ENCODE peak calls at places on chromosomes 13 and 19, in four cellular contexts. One of them, this sample, is unnamed.

GRCh38 chr19:52296400-52296772 is 583 bp upstream of the ZNF480 start:
- DNase-seq in K562: peak; percentile 12
- DNase-seq in HepG2: peak; percentile 6
- DNase-seq in GM12878: no peak
- DNase-seq in this sample: no peak

GRCh38 chr19:6095760-6096159 is 14.5 kb downstream of the RFX2 start:
- DNase-seq in K562: no peak
- DNase-seq in HepG2: no peak
- DNase-seq in GM12878: no peak
- DNase-seq in this sample: no peak

GRCh38 chr13:43264460-43264859 is 241.1 kb downstream of the DNAJC15 start:
- DNase-seq in K562: no peak
- DNase-seq in HepG2: no peak
- DNase-seq in GM12878: no peak
- DNase-seq in this sample: no peak

GRCh38 chr19:41328157-41328817 is 18.3 kb downstream of the CCDC97 start:
- DNase-seq in K562: no peak
- DNase-seq in HepG2: no peak
- DNase-seq in GM12878: no peak
- DNase-seq in this sample: no peak

GRCh38 chr19:1556639-1557070 is 11.5 kb downstream of the MEX3D start:
- DNase-seq in K562: no peak
- DNase-seq in HepG2: no peak
- DNase-seq in GM12878: no peak
- DNase-seq in this sample: no peak

GRCh38 chr13:40982772-40983171 is 36.3 kb downstream of the ELF1 start:
- DNase-seq in K562: peak; percentile 53
- DNase-seq in HepG2: no peak
- DNase-seq in GM12878: peak; percentile 84
- DNase-seq in this sample: peak; percentile 38

GRCh38 chr19:7705387-7706187 is 3.7 kb upstream of the FCER2 start:
- DNase-seq in K562: no peak
- DNase-seq in HepG2: no peak
- DNase-seq in GM12878: peak; percentile 91
- DNase-seq in this sample: no peak

GRCh38 chr13:110137677-110138008 is 169.3 kb downstream of the COL4A1 start:
- DNase-seq in K562: peak; percentile 30
- DNase-seq in HepG2: peak; percentile 15
- DNase-seq in GM12878: no peak
- DNase-seq in this sample: peak; percentile 83

GRCh38 chr13:75217949-75218348 is 264.0 kb downstream of the TBC1D4 start:
- DNase-seq in K562: no peak
- DNase-seq in HepG2: no peak
- DNase-seq in GM12878: no peak
- DNase-seq in this sample: no peak

GRCh38 chr13:94784066-94784465 is 71.7 kb upstream of the SOX21 start:
- DNase-seq in K562: no peak
- DNase-seq in HepG2: no peak
- DNase-seq in GM12878: no peak
- DNase-seq in this sample: no peak

GRCh38 chr19:2661615-2662014 is 40.9 kb downstream of the GNG7 start:
- DNase-seq in K562: no peak
- DNase-seq in HepG2: no peak
- DNase-seq in GM12878: no peak
- DNase-seq in this sample: no peak

GRCh38 chr19:18878858-18879578 is 16.9 kb downstream of the CERS1 start:
- DNase-seq in K562: no peak
- DNase-seq in HepG2: no peak
- DNase-seq in GM12878: no peak
- DNase-seq in this sample: no peak

GRCh38 chr13:51758691-51759090 is 45.3 kb downstream of the DHRS12 start:
- DNase-seq in K562: no peak
- DNase-seq in HepG2: no peak
- DNase-seq in GM12878: no peak
- DNase-seq in this sample: no peak

GRCh38 chr19:42176990-42177685 is 40.3 kb downstream of the DEDD2 start:
- DNase-seq in K562: peak; percentile 59
- DNase-seq in HepG2: peak; percentile 9
- DNase-seq in GM12878: no peak
- DNase-seq in this sample: peak; percentile 91

GRCh38 chr19:43425567-43426392 is 11.1 kb downstream of the TEX101 start:
- DNase-seq in K562: no peak
- DNase-seq in HepG2: no peak
- DNase-seq in GM12878: no peak
- DNase-seq in this sample: no peak

GRCh38 chr19:41225238-41226052 is 6.4 kb downstream of the AXL start:
- DNase-seq in K562: peak; percentile 74
- DNase-seq in HepG2: peak; percentile 91
- DNase-seq in GM12878: no peak
- DNase-seq in this sample: peak; percentile 55

GRCh38 chr13:108948269-108948671 is 318.9 kb downstream of the MYO16 start:
- DNase-seq in K562: no peak
- DNase-seq in HepG2: peak; percentile 24
- DNase-seq in GM12878: no peak
- DNase-seq in this sample: no peak

GRCh38 chr19:4494691-4495064 is 22.6 kb downstream of the HDGFL2 start:
- DNase-seq in K562: no peak
- DNase-seq in HepG2: no peak
- DNase-seq in GM12878: no peak
- DNase-seq in this sample: no peak

GRCh38 chr13:75704942-75705320 is 68.8 kb downstream of the LMO7 start:
- DNase-seq in K562: no peak
- DNase-seq in HepG2: no peak
- DNase-seq in GM12878: no peak
- DNase-seq in this sample: no peak

GRCh38 chr13:26923824-26924605 is 163.4 kb upstream of the GPR12 start:
- DNase-seq in K562: no peak
- DNase-seq in HepG2: no peak
- DNase-seq in GM12878: no peak
- DNase-seq in this sample: no peak

GRCh38 chr13:99153219-99153618 is 47.4 kb upstream of the UBAC2 start:
- DNase-seq in K562: peak; percentile 17
- DNase-seq in HepG2: no peak
- DNase-seq in GM12878: no peak
- DNase-seq in this sample: no peak

GRCh38 chr13:51825681-51826254 is 19.2 kb downstream of the TMEM272 start:
- DNase-seq in K562: no peak
- DNase-seq in HepG2: no peak
- DNase-seq in GM12878: no peak
- DNase-seq in this sample: no peak

GRCh38 chr19:50258918-50259372 is 55.5 kb downstream of the MYH14 start:
- DNase-seq in K562: peak; percentile 61
- DNase-seq in HepG2: no peak
- DNase-seq in GM12878: no peak
- DNase-seq in this sample: peak; percentile 71

GRCh38 chr19:7729211-7729610 is 2.7 kb downstream of the CLEC4G start:
- DNase-seq in K562: no peak
- DNase-seq in HepG2: no peak
- DNase-seq in GM12878: no peak
- DNase-seq in this sample: no peak

GRCh38 chr13:48434203-48434602 is 21.3 kb upstream of the LPAR6 start:
- DNase-seq in K562: no peak
- DNase-seq in HepG2: no peak
- DNase-seq in GM12878: no peak
- DNase-seq in this sample: no peak

GRCh38 chr13:48431987-48432615 is 19.2 kb upstream of the LPAR6 start:
- DNase-seq in K562: no peak
- DNase-seq in HepG2: peak; percentile 7
- DNase-seq in GM12878: no peak
- DNase-seq in this sample: no peak

GRCh38 chr13:48436661-48437242 is 23.8 kb upstream of the LPAR6 start:
- DNase-seq in K562: no peak
- DNase-seq in HepG2: no peak
- DNase-seq in GM12878: no peak
- DNase-seq in this sample: no peak

GRCh38 chr13:48431431-48431830 is 18.5 kb upstream of the LPAR6 start:
- DNase-seq in K562: no peak
- DNase-seq in HepG2: peak; percentile 73
- DNase-seq in GM12878: no peak
- DNase-seq in this sample: no peak

GRCh38 chr13:48437381-48437780 is 24.5 kb upstream of the LPAR6 start:
- DNase-seq in K562: no peak
- DNase-seq in HepG2: no peak
- DNase-seq in GM12878: no peak
- DNase-seq in this sample: no peak
- TF ChIP-seq MXI1 in K562: no peak
- TF ChIP-seq MXI1 in HepG2: no peak
- TF ChIP-seq MXI1 in GM12878: no peak
- TF ChIP-seq MXI1 in this sample: no peak

GRCh38 chr13:22596157-22596863 is 584.5 kb upstream of the SGCG start:
- DNase-seq in K562: no peak
- DNase-seq in HepG2: peak; percentile 8
- DNase-seq in GM12878: no peak
- DNase-seq in this sample: no peak
- TF ChIP-seq SIN3A in K562: no peak
- TF ChIP-seq SIN3A in HepG2: no peak
- TF ChIP-seq SIN3A in GM12878: no peak
- TF ChIP-seq SIN3A in this sample: no peak

GRCh38 chr13:32117696-32118095 is 86.1 kb downstream of the FRY start:
- DNase-seq in K562: no peak
- DNase-seq in HepG2: no peak
- DNase-seq in GM12878: no peak
- DNase-seq in this sample: no peak
- TF ChIP-seq FOXM1 in K562: no peak
- TF ChIP-seq FOXM1 in HepG2: no peak
- TF ChIP-seq FOXM1 in GM12878: no peak
- TF ChIP-seq FOXM1 in this sample: no peak

GRCh38 chr13:46992383-46992952 is 95.6 kb upstream of the HTR2A start:
- DNase-seq in K562: peak; percentile 13
- DNase-seq in HepG2: peak; percentile 10
- DNase-seq in GM12878: no peak
- DNase-seq in this sample: no peak
- TF ChIP-seq MXI1 in K562: no peak
- TF ChIP-seq MXI1 in HepG2: no peak
- TF ChIP-seq MXI1 in GM12878: no peak
- TF ChIP-seq MXI1 in this sample: no peak

GRCh38 chr13:23881408-23881785 is 7.8 kb downstream of the MIPEP start:
- DNase-seq in K562: no peak
- DNase-seq in HepG2: no peak
- DNase-seq in GM12878: no peak
- DNase-seq in this sample: no peak
- TF ChIP-seq SIN3A in K562: no peak
- TF ChIP-seq SIN3A in HepG2: no peak
- TF ChIP-seq SIN3A in GM12878: no peak
- TF ChIP-seq SIN3A in this sample: no peak

DNA sequence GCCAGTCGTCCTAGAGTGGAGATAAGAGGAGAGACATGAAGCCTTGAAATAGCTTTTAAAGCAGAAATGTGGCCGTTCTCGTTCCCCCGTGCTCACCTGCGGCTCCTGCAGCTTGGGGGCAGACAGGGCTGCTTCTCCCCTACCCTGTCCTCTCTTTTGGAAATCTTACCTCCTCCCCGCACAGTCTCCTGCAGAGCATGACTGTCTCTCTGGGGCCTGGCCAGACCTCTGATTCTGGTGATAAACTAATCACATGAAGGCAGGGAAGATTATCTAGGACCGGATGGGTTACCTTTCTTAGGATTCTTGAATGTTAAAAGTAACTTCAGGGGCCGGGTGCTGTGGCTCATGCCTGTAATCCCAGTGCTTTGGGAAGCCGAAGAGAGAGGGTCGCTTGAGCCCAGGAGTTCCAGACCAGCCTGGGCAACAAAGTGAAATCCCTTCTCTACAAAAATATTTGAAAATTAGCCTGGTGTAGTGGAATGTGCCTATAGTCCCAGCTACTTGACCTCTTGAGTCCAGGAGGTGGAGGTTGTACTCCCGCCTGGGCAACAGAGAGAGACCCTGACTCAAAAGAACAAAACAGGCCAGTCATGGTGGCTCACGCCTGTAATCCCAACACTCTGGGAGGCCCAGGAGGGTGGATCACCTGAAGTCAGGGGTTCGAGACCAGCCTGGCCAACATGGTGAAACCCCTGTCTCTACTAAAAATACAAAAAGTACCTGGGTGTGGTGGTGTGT is 8.1 kb downstream of the CEBPA start:
- DNase-seq in K562: no peak
- DNase-seq in HepG2: no peak
- DNase-seq in GM12878: no peak
- DNase-seq in this sample: no peak
- TF ChIP-seq FOXM1 in K562: no peak
- TF ChIP-seq FOXM1 in HepG2: no peak
- TF ChIP-seq FOXM1 in GM12878: no peak
- TF ChIP-seq FOXM1 in this sample: no peak

GRCh38 chr13:42129033-42129432 is 80.6 kb downstream of the DGKH start:
- DNase-seq in K562: no peak
- DNase-seq in HepG2: no peak
- DNase-seq in GM12878: no peak
- DNase-seq in this sample: no peak
- TF ChIP-seq MXI1 in K562: no peak
- TF ChIP-seq MXI1 in HepG2: no peak
- TF ChIP-seq MXI1 in GM12878: no peak
- TF ChIP-seq MXI1 in this sample: no peak

This sample was measured in SK-N-SH.